ENCODE peak calls at places on chromosomes 16 and 17, in ten cellular contexts. F is Panc1; D is neural crest cell; G is right lobe of liver; S is NCI-H1105 treated with DMSO at 0.1 percent for 48 hours; J is central memory CD4-positive, alpha-beta T cell; V is T47D; K is CD4-positive, alpha-beta T cell; C is stimulated activated CD8-positive, alpha-beta memory T cell treated with anti-CD3 and anti-CD28 coated beads, Interleukin-15, amount 100 ng/mL, for 48 hours; Z is NCI-H524 treated with DMSO at 0.1 percent for 48 hours. Q is an unnamed sample.

GRCh38 chr17:7903154-7904103 is 12.7 kb downstream of the RNF227 start:
- DNase-seq in S (no peak), K (no peak), Z (no peak), D (no peak), F (no peak), G (no peak), J (no peak), C (no peak), V (no peak), Q (peak; percentile 71)

GRCh38 chr17:79820959-79821330 is 18.3 kb downstream of the CBX4 start:
- DNase-seq in J (no peak), C (no peak), F (no peak), V (no peak), G (no peak), K (no peak), S (no peak), D (no peak), Z (no peak), Q (no peak)

GRCh38 chr17:50117202-50118040 is 12.5 kb downstream of the SAMD14 start:
- DNase-seq in Z (no peak), V (peak; percentile 81), S (peak; percentile 36), G (no peak), D (peak; percentile 64), K (peak; percentile 71), J (peak; percentile 56), F (no peak), C (peak; percentile 47), Q (peak; percentile 42)

GRCh38 chr17:81492202-81492601 is 20.4 kb downstream of the ACTG1 start:
- DNase-seq in J (no peak), S (no peak), F (no peak), C (no peak), K (no peak), G (no peak), Z (no peak), D (no peak), V (no peak), Q (no peak)

GRCh38 chr16:67647111-67647651 is 2.2 kb downstream of the CARMIL2 start:
- DNase-seq in C (no peak), J (no peak), F (no peak), K (no peak), Z (no peak), G (no peak), D (no peak), S (no peak), V (no peak), Q (peak; percentile 52)

GRCh38 chr16:75424096-75424762 is 9.1 kb downstream of the CFDP1 start:
- DNase-seq in G (no peak), F (no peak), S (no peak), D (no peak), V (no peak), J (no peak), Z (no peak), K (no peak), C (no peak), Q (no peak)

GRCh38 chr17:45332989-45333701 is 16.3 kb upstream of the MAP3K14 start:
- DNase-seq in C (no peak), G (no peak), K (peak; percentile 6), V (no peak), S (no peak), F (no peak), J (no peak), Z (no peak), D (no peak), Q (no peak)

GRCh38 chr16:56269824-56270684 is 78.8 kb downstream of the GNAO1 start:
- DNase-seq in G (peak; percentile 88), F (no peak), Z (no peak), V (peak; percentile 31), K (no peak), S (no peak), D (no peak), J (no peak), C (no peak), Q (no peak)

GRCh38 chr16:50888486-50889261 is 146.8 kb downstream of the CYLD start:
- DNase-seq in G (no peak), S (no peak), V (no peak), Z (no peak), D (no peak), K (no peak), F (no peak), C (no peak), J (no peak), Q (no peak)

GRCh38 chr16:50635505-50636392 is 45.4 kb downstream of the SNX20 start:
- DNase-seq in D (no peak), F (no peak), K (no peak), S (no peak), G (no peak), C (peak; percentile 16), J (no peak), V (no peak), Z (no peak), Q (no peak)

GRCh38 chr17:83054518-83055125 is 24.8 kb upstream of the METRNL start:
- DNase-seq in F (no peak), S (no peak), G (no peak), J (no peak), D (no peak), Z (no peak), V (no peak), C (no peak), K (peak; percentile 27), Q (no peak)

GRCh38 chr16:72829846-72830620 is 217.9 kb downstream of the ZFHX3 start:
- DNase-seq in S (no peak), C (no peak), V (no peak), Z (no peak), G (no peak), D (no peak), J (no peak), F (no peak), K (no peak), Q (no peak)

GRCh38 chr17:6279659-6280058 is 155.3 kb downstream of the AIPL1 start:
- DNase-seq in C (no peak), D (no peak), V (peak; percentile 50), K (no peak), J (no peak), Z (peak; percentile 5), G (no peak), F (peak; percentile 25), S (peak; percentile 82), Q (peak; percentile 88)

GRCh38 chr16:25064967-25065366 is 46.6 kb upstream of the LCMT1 start:
- DNase-seq in F (no peak), V (no peak), Z (no peak), G (no peak), K (no peak), C (no peak), S (no peak), D (no peak), J (no peak), Q (no peak)

GRCh38 chr16:24729967-24730815 is 740 bp downstream of the TNRC6A start:
- DNase-seq in K (peak; percentile 49), G (peak; percentile 60), S (peak; percentile 30), D (peak; percentile 39), Z (no peak), F (no peak), J (no peak), C (no peak), V (peak; percentile 12), Q (no peak)

GRCh38 chr17:55089955-55090573 is 121.5 kb downstream of the STXBP4 start:
- DNase-seq in K (peak; percentile 31), Z (no peak), G (no peak), F (no peak), C (peak; percentile 30), V (peak; percentile 39), S (no peak), J (peak; percentile 53), D (no peak), Q (no peak)

GRCh38 chr16:85398688-85399582 is 214.2 kb upstream of the GSE1 start:
- DNase-seq in D (no peak), V (no peak), G (no peak), J (no peak), F (no peak), K (no peak), S (no peak), Z (no peak), C (no peak), Q (no peak)

GRCh38 chr17:1229354-1229890 is 40.8 kb upstream of the BHLHA9 start:
- DNase-seq in S (no peak), F (no peak), J (peak; percentile 26), K (peak; percentile 48), C (no peak), Z (no peak), V (peak; percentile 24), G (peak; percentile 78), D (no peak), Q (peak; percentile 32)

GRCh38 chr16:57262841-57263584 is 18.0 kb downstream of the ARL2BP start:
- DNase-seq in Z (no peak), S (no peak), G (peak; percentile 27), D (no peak), V (no peak), J (no peak), K (no peak), F (no peak), C (no peak), Q (peak; percentile 35)

GRCh38 chr17:31096106-31096436 is 1.3 kb downstream of the NF1 start:
- DNase-seq in D (no peak), G (no peak), V (no peak), Z (no peak), S (no peak), C (no peak), K (no peak), F (no peak), J (no peak), Q (no peak)

GRCh38 chr17:50534222-50534978 is 1.9 kb downstream of the EPN3 start:
- DNase-seq in G (no peak), S (no peak), F (no peak), Z (no peak), C (peak; percentile 21), V (peak; percentile 91), D (no peak), K (no peak), J (no peak), Q (peak; percentile 86)

GRCh38 chr17:81923302-81924260 is 4.0 kb downstream of the MAFG start:
- DNase-seq in G (peak; percentile 88), S (no peak), V (no peak), K (no peak), C (no peak), J (no peak), Z (no peak), D (peak; percentile 44), F (no peak), Q (peak; percentile 65)

GRCh38 chr17:37406635-37407455 is at the start of the genes ACACA and TADA2A:
- DNase-seq in K (peak; percentile 72), F (no peak), S (peak; percentile 72), Z (no peak), G (peak; percentile 93), J (peak; percentile 63), C (peak; percentile 79), V (peak; percentile 92), D (peak; percentile 66), Q (peak; percentile 80)

GRCh38 chr17:19274893-19275292 is 37.7 kb downstream of the EPN2 start:
- DNase-seq in D (no peak), J (no peak), K (no peak), G (no peak), Z (no peak), F (no peak), V (no peak), S (no peak), C (no peak), Q (no peak)

GRCh38 chr17:64507418-64507766 is 615 bp downstream of the CEP95 start:
- DNase-seq in V (peak; percentile 86), S (peak; percentile 75), J (peak; percentile 68), F (no peak), K (no peak), C (no peak), D (no peak), G (no peak), Z (peak; percentile 64), Q (peak; percentile 61)

GRCh38 chr16:26644912-26645543 is 421.7 kb upstream of the C16orf82 start:
- DNase-seq in V (no peak), C (no peak), K (no peak), S (no peak), J (no peak), F (no peak), Z (no peak), G (no peak), D (no peak), Q (no peak)

GRCh38 chr16:9977333-9977897 is 204.8 kb downstream of the GRIN2A start:
- DNase-seq in V (no peak), K (no peak), Z (no peak), F (no peak), C (no peak), S (no peak), D (no peak), G (no peak), J (no peak), Q (no peak)

GRCh38 chr16:71917900-71918299 is 22.6 kb downstream of the IST1 start:
- DNase-seq in F (no peak), G (no peak), Z (no peak), V (no peak), C (no peak), J (no peak), D (no peak), K (no peak), S (no peak), Q (no peak)

Q was measured in mammary epithelial cell.